ENCODE peak calls at places on chromosome 20, in nine cellular contexts. K, V, D, S, U, H, G, B and X are unnamed samples.

GRCh38 chr20:58649288-58650180 is 1.5 kb upstream of the STX16 start:
- DNase-seq in K (no peak), V (no peak), D (peak; percentile 55), S (no peak), U (no peak), H (peak; percentile 36), G (peak; percentile 82), B (peak; percentile 40), X (no peak)

GRCh38 chr20:44253528-44253927 is 6.4 kb downstream of the GDAP1L1 start:
- DNase-seq in K (no peak), V (no peak), D (peak; percentile 53), S (no peak), U (no peak), H (no peak), G (no peak), B (no peak), X (peak; percentile 69)

GRCh38 chr20:56710577-56711465 is 81.7 kb downstream of the TFAP2C start:
- DNase-seq in K (peak; percentile 87), V (no peak), D (no peak), S (no peak), U (no peak), H (no peak), G (peak; percentile 88), B (no peak), X (no peak)

GRCh38 chr20:46293084-46293483 is 15.2 kb downstream of the CDH22 start:
- DNase-seq in K (peak; percentile 47), V (no peak), D (peak; percentile 52), S (no peak), U (peak; percentile 44), H (no peak), G (no peak), B (no peak), X (peak; percentile 51)

GRCh38 chr20:57124800-57125399 is 141.5 kb downstream of the BMP7 start:
- DNase-seq in K (no peak), V (no peak), D (no peak), S (no peak), U (no peak), H (no peak), G (no peak), B (no peak), X (no peak)

GRCh38 chr20:20204326-20204725 is 152.0 kb downstream of the CFAP61 start:
- DNase-seq in K (no peak), V (no peak), D (no peak), S (no peak), U (no peak), H (no peak), G (no peak), B (no peak), X (no peak)

GRCh38 chr20:53081916-53082863 is 110.0 kb downstream of the TSHZ2 start:
- DNase-seq in K (peak; percentile 45), V (no peak), D (no peak), S (no peak), U (no peak), H (no peak), G (no peak), B (no peak), X (peak; percentile 95)

GRCh38 chr20:47664744-47665143 is 120.5 kb downstream of the SULF2 start:
- DNase-seq in K (no peak), V (no peak), D (no peak), S (no peak), U (no peak), H (no peak), G (peak; percentile 76), B (no peak), X (no peak)

GRCh38 chr20:4998160-4998651 is 3.1 kb downstream of the SLC23A2 start:
- DNase-seq in K (no peak), V (no peak), D (peak; percentile 61), S (no peak), U (no peak), H (no peak), G (no peak), B (no peak), X (peak; percentile 65)